ENCODE peak calls at places on chromosome 5, in six cellular contexts. One of them, this sample, is unnamed.

GRCh38 chr5:160938532-160938931 is 86.5 kb upstream of the ATP10B start:
- DNase-seq in A549: peak
- DNase-seq in HepG2: peak
- DNase-seq in WTC11: no peak
- DNase-seq in HCT116: no peak
- DNase-seq in GM12878: no peak
- DNase-seq in this sample: peak

GRCh38 chr5:35183243-35183955 is 46.9 kb downstream of the PRLR start:
- DNase-seq in A549: peak
- DNase-seq in HepG2: peak
- DNase-seq in WTC11: peak
- DNase-seq in HCT116: peak
- DNase-seq in GM12878: peak
- DNase-seq in this sample: peak

GRCh38 chr5:13346401-13346800 is 598.1 kb downstream of the DNAH5 start:
- DNase-seq in A549: no peak
- DNase-seq in HepG2: no peak
- DNase-seq in WTC11: no peak
- DNase-seq in HCT116: no peak
- DNase-seq in GM12878: no peak
- DNase-seq in this sample: no peak

GRCh38 chr5:112795944-112796678 is 58.4 kb downstream of the APC start:
- DNase-seq in A549: peak
- DNase-seq in HepG2: peak
- DNase-seq in WTC11: no peak
- DNase-seq in HCT116: no peak
- DNase-seq in GM12878: no peak
- DNase-seq in this sample: no peak

GRCh38 chr5:128673411-128673957 is 135.4 kb upstream of the FBN2 start:
- DNase-seq in A549: no peak
- DNase-seq in HepG2: no peak
- DNase-seq in WTC11: no peak
- DNase-seq in HCT116: no peak
- DNase-seq in GM12878: no peak
- DNase-seq in this sample: no peak

GRCh38 chr5:131974956-131975726 is 29.7 kb upstream of the MEIKIN start:
- DNase-seq in A549: no peak
- DNase-seq in HepG2: no peak
- DNase-seq in WTC11: no peak
- DNase-seq in HCT116: no peak
- DNase-seq in GM12878: no peak
- DNase-seq in this sample: no peak

GRCh38 chr5:140674211-140674610 is 835 bp upstream of the DND1 start:
- DNase-seq in A549: no peak
- DNase-seq in HepG2: no peak
- DNase-seq in WTC11: no peak
- DNase-seq in HCT116: no peak
- DNase-seq in GM12878: no peak
- DNase-seq in this sample: no peak

GRCh38 chr5:149325166-149325735 is 20.0 kb upstream of the GRPEL2 start:
- DNase-seq in A549: no peak
- DNase-seq in HepG2: no peak
- DNase-seq in WTC11: no peak
- DNase-seq in HCT116: no peak
- DNase-seq in GM12878: no peak
- DNase-seq in this sample: no peak

GRCh38 chr5:120564013-120564412 is 99.9 kb downstream of the PRR16 start:
- DNase-seq in A549: no peak
- DNase-seq in HepG2: no peak
- DNase-seq in WTC11: peak
- DNase-seq in HCT116: no peak
- DNase-seq in GM12878: no peak
- DNase-seq in this sample: no peak

GRCh38 chr5:24065786-24066185 is 558.4 kb downstream of the PRDM9 start:
- DNase-seq in A549: no peak
- DNase-seq in HepG2: no peak
- DNase-seq in WTC11: no peak
- DNase-seq in HCT116: no peak
- DNase-seq in GM12878: no peak
- DNase-seq in this sample: no peak

GRCh38 chr5:109511980-109512744 is 102.4 kb upstream of the PJA2 start:
- DNase-seq in A549: no peak
- DNase-seq in HepG2: no peak
- DNase-seq in WTC11: no peak
- DNase-seq in HCT116: no peak
- DNase-seq in GM12878: no peak
- DNase-seq in this sample: no peak

GRCh38 chr5:179288809-179289185 is 56.5 kb downstream of the ADAMTS2 start:
- DNase-seq in A549: no peak
- DNase-seq in HepG2: no peak
- DNase-seq in WTC11: no peak
- DNase-seq in HCT116: no peak
- DNase-seq in GM12878: no peak
- DNase-seq in this sample: no peak

GRCh38 chr5:175567954-175568353 is 89.6 kb downstream of the SFXN1 start:
- DNase-seq in A549: no peak
- DNase-seq in HepG2: no peak
- DNase-seq in WTC11: no peak
- DNase-seq in HCT116: peak
- DNase-seq in GM12878: no peak
- DNase-seq in this sample: peak

GRCh38 chr5:147479949-147480348 is 29.9 kb downstream of the DPYSL3 start:
- DNase-seq in A549: peak
- DNase-seq in HepG2: no peak
- DNase-seq in WTC11: peak
- DNase-seq in HCT116: no peak
- DNase-seq in GM12878: no peak
- DNase-seq in this sample: no peak

GRCh38 chr5:107455111-107455544 is 215.6 kb downstream of the EFNA5 start:
- DNase-seq in A549: no peak
- DNase-seq in HepG2: no peak
- DNase-seq in WTC11: no peak
- DNase-seq in HCT116: no peak
- DNase-seq in GM12878: no peak
- DNase-seq in this sample: no peak

GRCh38 chr5:43874772-43875171 is 271.8 kb downstream of the NNT start:
- DNase-seq in A549: no peak
- DNase-seq in HepG2: peak
- DNase-seq in WTC11: no peak
- DNase-seq in HCT116: no peak
- DNase-seq in GM12878: no peak
- DNase-seq in this sample: no peak

GRCh38 chr5:3325206-3325605 is 270.4 kb upstream of the IRX1 start:
- DNase-seq in A549: no peak
- DNase-seq in HepG2: no peak
- DNase-seq in WTC11: no peak
- DNase-seq in HCT116: no peak
- DNase-seq in GM12878: no peak
- DNase-seq in this sample: no peak

GRCh38 chr5:73387630-73388370 is 60.8 kb downstream of the FOXD1 start:
- DNase-seq in A549: no peak
- DNase-seq in HepG2: no peak
- DNase-seq in WTC11: no peak
- DNase-seq in HCT116: no peak
- DNase-seq in GM12878: peak
- DNase-seq in this sample: peak
- TF ChIP-seq MAX in A549: no peak
- TF ChIP-seq MAX in HepG2: no peak
- TF ChIP-seq MAX in WTC11: no peak
- TF ChIP-seq MAX in HCT116: no peak
- TF ChIP-seq MAX in GM12878: no peak
- TF ChIP-seq MAX in this sample: no peak

DNA sequence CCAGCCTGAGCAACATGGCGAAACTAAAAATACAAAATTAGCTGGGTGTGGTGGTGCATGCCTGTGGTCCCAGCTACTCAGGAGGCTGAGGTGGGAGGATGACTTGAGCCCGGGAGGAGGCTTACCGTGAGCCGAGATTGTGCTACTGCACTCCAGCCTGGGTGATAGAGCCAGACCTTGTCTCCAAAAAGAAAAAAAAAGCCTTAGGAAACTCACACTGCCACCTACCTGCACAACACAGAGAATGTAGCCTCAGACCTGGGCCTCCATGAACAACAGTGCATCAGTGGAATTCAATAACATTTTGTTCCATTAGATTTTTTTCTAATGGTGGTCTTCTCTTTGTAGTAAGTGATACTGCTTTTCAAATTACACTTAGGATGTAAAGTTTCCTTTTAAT is 63.8 kb upstream of the RARS1 start:
- DNase-seq in A549: peak
- DNase-seq in HepG2: peak
- DNase-seq in WTC11: no peak
- DNase-seq in HCT116: peak
- DNase-seq in GM12878: no peak
- DNase-seq in this sample: no peak
- TF ChIP-seq MAX in A549: no peak
- TF ChIP-seq MAX in HepG2: no peak
- TF ChIP-seq MAX in WTC11: no peak
- TF ChIP-seq MAX in HCT116: no peak
- TF ChIP-seq MAX in GM12878: no peak
- TF ChIP-seq MAX in this sample: no peak

GRCh38 chr5:150618588-150619281 is 21.7 kb upstream of the SYNPO start:
- DNase-seq in A549: no peak
- DNase-seq in HepG2: no peak
- DNase-seq in WTC11: no peak
- DNase-seq in HCT116: no peak
- DNase-seq in GM12878: no peak
- DNase-seq in this sample: no peak
- TF ChIP-seq MAX in A549: no peak
- TF ChIP-seq MAX in HepG2: no peak
- TF ChIP-seq MAX in WTC11: no peak
- TF ChIP-seq MAX in HCT116: no peak
- TF ChIP-seq MAX in GM12878: no peak
- TF ChIP-seq MAX in this sample: no peak

GRCh38 chr5:39661026-39661779 is 236.4 kb upstream of the DAB2 start:
- DNase-seq in A549: no peak
- DNase-seq in HepG2: no peak
- DNase-seq in WTC11: no peak
- DNase-seq in HCT116: no peak
- DNase-seq in GM12878: no peak
- DNase-seq in this sample: no peak

GRCh38 chr5:39657943-39658342 is 233.2 kb upstream of the DAB2 start:
- DNase-seq in A549: no peak
- DNase-seq in HepG2: no peak
- DNase-seq in WTC11: no peak
- DNase-seq in HCT116: no peak
- DNase-seq in GM12878: no peak
- DNase-seq in this sample: no peak

GRCh38 chr5:39660020-39660419 is 235.2 kb upstream of the DAB2 start:
- DNase-seq in A549: no peak
- DNase-seq in HepG2: no peak
- DNase-seq in WTC11: no peak
- DNase-seq in HCT116: no peak
- DNase-seq in GM12878: no peak
- DNase-seq in this sample: no peak

GRCh38 chr5:39656600-39656999 is 231.8 kb upstream of the DAB2 start:
- DNase-seq in A549: no peak
- DNase-seq in HepG2: no peak
- DNase-seq in WTC11: no peak
- DNase-seq in HCT116: no peak
- DNase-seq in GM12878: no peak
- DNase-seq in this sample: no peak

GRCh38 chr5:39658861-39659260 is 234.1 kb upstream of the DAB2 start:
- DNase-seq in A549: no peak
- DNase-seq in HepG2: no peak
- DNase-seq in WTC11: no peak
- DNase-seq in HCT116: no peak
- DNase-seq in GM12878: no peak
- DNase-seq in this sample: no peak
- TF ChIP-seq MAX in A549: no peak
- TF ChIP-seq MAX in HepG2: no peak
- TF ChIP-seq MAX in WTC11: no peak
- TF ChIP-seq MAX in HCT116: no peak
- TF ChIP-seq MAX in GM12878: no peak
- TF ChIP-seq MAX in this sample: no peak

DNA sequence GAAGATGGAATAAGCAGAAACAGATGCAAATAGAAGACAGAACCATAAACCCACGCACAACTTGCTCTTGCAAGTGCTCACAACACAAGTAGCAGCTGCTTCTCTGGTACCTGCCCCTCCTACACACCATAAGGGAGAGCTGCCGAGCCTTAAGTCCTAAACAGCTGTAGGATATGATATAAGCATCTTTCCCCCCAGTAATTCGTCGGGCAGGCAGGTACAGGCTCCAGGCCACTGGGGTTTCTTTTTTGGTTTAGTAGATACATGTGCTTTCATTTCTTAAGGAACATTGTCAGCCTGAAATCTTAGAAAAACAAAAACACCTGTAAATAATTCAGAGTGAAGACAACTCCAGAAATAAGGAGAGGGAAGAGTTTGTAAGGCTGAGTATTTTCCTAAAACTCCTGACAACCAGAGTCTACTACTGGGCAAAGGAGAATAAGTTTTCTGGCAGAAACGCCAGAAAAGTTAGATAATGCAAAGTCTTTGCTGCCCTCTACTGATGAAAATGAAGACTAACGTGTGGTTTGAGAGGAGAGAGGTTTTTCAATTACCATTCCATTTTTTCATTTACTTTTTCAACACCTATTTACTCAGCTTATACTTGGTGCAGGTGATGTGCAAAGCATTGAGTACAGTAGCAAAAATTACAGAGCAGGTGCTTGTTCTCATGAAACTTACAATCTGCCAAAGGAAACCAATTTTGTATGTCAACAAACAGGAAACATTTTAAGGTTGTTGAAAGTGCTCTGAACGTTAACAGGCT is 20.1 kb upstream of the TCERG1 start:
- DNase-seq in A549: peak
- DNase-seq in HepG2: peak
- DNase-seq in WTC11: no peak
- DNase-seq in HCT116: peak
- DNase-seq in GM12878: no peak
- DNase-seq in this sample: peak
- TF ChIP-seq MAX in A549: no peak
- TF ChIP-seq MAX in HepG2: no peak
- TF ChIP-seq MAX in WTC11: no peak
- TF ChIP-seq MAX in HCT116: no peak
- TF ChIP-seq MAX in GM12878: no peak
- TF ChIP-seq MAX in this sample: no peak

GRCh38 chr5:122151640-122152039 is 22.3 kb downstream of the ZNF474 start:
- DNase-seq in A549: peak
- DNase-seq in HepG2: no peak
- DNase-seq in WTC11: no peak
- DNase-seq in HCT116: no peak
- DNase-seq in GM12878: no peak
- DNase-seq in this sample: no peak
- TF ChIP-seq MAX in A549: no peak
- TF ChIP-seq MAX in HepG2: no peak
- TF ChIP-seq MAX in WTC11: no peak
- TF ChIP-seq MAX in HCT116: no peak
- TF ChIP-seq MAX in GM12878: no peak
- TF ChIP-seq MAX in this sample: no peak

GRCh38 chr5:68449380-68449779 is 233.8 kb downstream of the PIK3R1 start:
- DNase-seq in A549: no peak
- DNase-seq in HepG2: no peak
- DNase-seq in WTC11: no peak
- DNase-seq in HCT116: no peak
- DNase-seq in GM12878: no peak
- DNase-seq in this sample: no peak
- TF ChIP-seq MAX in A549: no peak
- TF ChIP-seq MAX in HepG2: no peak
- TF ChIP-seq MAX in WTC11: no peak
- TF ChIP-seq MAX in HCT116: no peak
- TF ChIP-seq MAX in GM12878: no peak
- TF ChIP-seq MAX in this sample: no peak